ENCODE peak calls at places on chromosomes 3 and 15, in six cellular contexts. F is Panc1, U is lower lobe of right lung, C is tibial nerve, N is suprapubic skin, B is hepatocyte. H is an unnamed sample. For H3K4me1 and H3K36me3, the result is how much of the 10 kb centered on the place peaks cover.

GRCh38 chr3:111808439-111808838 is 50.6 kb upstream of the PHLDB2 start:
- DNase-seq in F (no peak), U (no peak), C (no peak), N (no peak), B (no peak), H (no peak)

GRCh38 chr15:40282870-40283614 is at the start of gene ANKRD63:
- DNase-seq in F (no peak), U (no peak), C (no peak), N (no peak), B (no peak), H (no peak)

GRCh38 chr3:32021748-32022147 is 40.2 kb downstream of the ZNF860 start:
- DNase-seq in F (no peak), U (no peak), C (no peak), N (no peak), B (no peak), H (no peak)

GRCh38 chr3:160279657-160280056 is 54.4 kb downstream of the C3orf80 start:
- DNase-seq in F (no peak), U (no peak), C (no peak), N (no peak), B (no peak), H (no peak)

GRCh38 chr3:144557515-144557914 is 585.9 kb downstream of the DIPK2A start:
- DNase-seq in F (no peak), U (no peak), C (no peak), N (no peak), B (no peak), H (no peak)

GRCh38 chr3:67898916-67899315 is 244.5 kb upstream of the SUCLG2 start:
- DNase-seq in F (no peak), U (no peak), C (no peak), N (no peak), B (no peak), H (no peak)

GRCh38 chr3:143832433-143832832 is 15.8 kb downstream of the SLC9A9 start:
- DNase-seq in F (no peak), U (no peak), C (no peak), N (no peak), B (no peak), H (no peak)

GRCh38 chr3:103002447-103002846 is 567.6 kb downstream of the ZPLD1 start:
- DNase-seq in F (no peak), U (no peak), C (no peak), N (no peak), B (no peak), H (no peak)

GRCh38 chr15:89206908-89207331 is 14.5 kb downstream of the RLBP1 start:
- DNase-seq in F (peak), U (peak), C (peak), N (peak), B (peak), H (peak)

GRCh38 chr15:84598993-84599392 is 1.8 kb upstream of the ZSCAN2 start:
- DNase-seq in F (no peak), U (no peak), C (peak), N (no peak), B (peak), H (no peak)

GRCh38 chr3:158486200-158486599 is 84.8 kb upstream of the MLF1 start:
- DNase-seq in F (no peak), U (no peak), C (no peak), N (no peak), B (no peak), H (no peak)

GRCh38 chr15:60379466-60380274 is 18.1 kb downstream of the ANXA2 start:
- DNase-seq in F (no peak), U (no peak), C (no peak), N (no peak), B (peak), H (no peak)

GRCh38 chr3:52469001-52469400 is 13.6 kb downstream of the NISCH start:
- DNase-seq in F (no peak), U (no peak), C (no peak), N (no peak), B (no peak), H (no peak)

GRCh38 chr3:178384302-178384939 is 151.8 kb upstream of the KCNMB2 start:
- DNase-seq in F (no peak), U (no peak), C (no peak), N (no peak), B (no peak), H (no peak)

GRCh38 chr3:78268716-78269668 is 1229.1 kb downstream of the ROBO2 start:
- DNase-seq in F (no peak), U (no peak), C (no peak), N (no peak), B (no peak), H (no peak)

GRCh38 chr3:5165698-5166097 is 21.8 kb upstream of the EDEM1 start:
- DNase-seq in F (no peak), U (no peak), C (no peak), N (no peak), B (no peak), H (no peak)

GRCh38 chr3:134597390-134597975 is 53.3 kb downstream of the KY start:
- DNase-seq in F (no peak), U (no peak), C (no peak), N (no peak), B (no peak), H (no peak)

GRCh38 chr3:133831966-133832801 is 26.6 kb downstream of the SRPRB start:
- DNase-seq in F (no peak), U (no peak), C (no peak), N (no peak), B (no peak), H (no peak)

GRCh38 chr15:53811530-53811929 is 52.1 kb upstream of the WDR72 start:
- DNase-seq in F (no peak), U (no peak), C (no peak), N (no peak), B (peak), H (no peak)

GRCh38 chr3:151219056-151219455 is 16.0 kb upstream of the GPR171 start:
- DNase-seq in F (no peak), U (no peak), C (no peak), N (no peak), B (no peak), H (no peak)

GRCh38 chr3:67700596-67700995 is 46.2 kb upstream of the SUCLG2 start:
- DNase-seq in F (no peak), U (no peak), C (no peak), N (no peak), B (no peak), H (no peak)

GRCh38 chr3:108297636-108298035 is 1.3 kb downstream of the HHLA2 start:
- DNase-seq in F (no peak), U (no peak), C (no peak), N (no peak), B (peak), H (no peak)

GRCh38 chr3:15331606-15332404 is 581 bp downstream of the SH3BP5 start:
- DNase-seq in F (no peak), U (peak), C (peak), N (no peak), B (no peak), H (peak)

GRCh38 chr3:13482106-13482690 is 2.1 kb downstream of the HDAC11 start:
- DNase-seq in F (no peak), U (peak), C (no peak), N (no peak), B (no peak), H (peak)

GRCh38 chr3:62011667-62012066 is 361.7 kb downstream of the FEZF2 start:
- DNase-seq in F (no peak), U (no peak), C (no peak), N (no peak), B (peak), H (no peak)

GRCh38 chr15:44215594-44215993 is 20.5 kb upstream of the FRMD5 start:
- DNase-seq in F (peak), U (no peak), C (no peak), N (no peak), B (no peak), H (no peak)

GRCh38 chr3:101685050-101685400 is 1.5 kb downstream of the RPL24 start:
- DNase-seq in F (no peak), U (no peak), C (no peak), N (no peak), B (no peak), H (no peak)

GRCh38 chr3:101690972-101691371 is 4.5 kb upstream of the RPL24 start:
- DNase-seq in F (no peak), U (no peak), C (no peak), N (no peak), B (no peak), H (no peak)

GRCh38 chr3:101685870-101686307 is 629 bp downstream of the RPL24 start:
- DNase-seq in F (no peak), U (no peak), C (no peak), N (no peak), B (peak), H (no peak)

GRCh38 chr3:101689291-101689690 is 2.8 kb upstream of the RPL24 start:
- DNase-seq in F (no peak), U (no peak), C (no peak), N (no peak), B (no peak), H (no peak)

GRCh38 chr3:101687142-101687931 is 819 bp upstream of the RPL24 start:
- DNase-seq in F (no peak), U (no peak), C (no peak), N (no peak), B (no peak), H (no peak)
- H3K4me1 ChIP-seq in F (under half), U (half or more), C (under half), N (under half), B (under half), H (under half)

GRCh38 chr15:101662203-101662602 is 10.0 kb upstream of the TM2D3 start:
- DNase-seq in F (no peak), U (no peak), C (no peak), N (no peak), B (no peak), H (no peak)

GRCh38 chr15:101660005-101660404 is 7.8 kb upstream of the TM2D3 start:
- DNase-seq in F (no peak), U (no peak), C (no peak), N (no peak), B (no peak), H (no peak)

GRCh38 chr15:101669744-101670143 is 17.6 kb upstream of the TM2D3 start:
- DNase-seq in F (no peak), U (no peak), C (no peak), N (no peak), B (no peak), H (no peak)

GRCh38 chr15:101664303-101664913 is 12.2 kb upstream of the TM2D3 start:
- DNase-seq in F (no peak), U (no peak), C (no peak), N (no peak), B (no peak), H (no peak)
- TF ChIP-seq CTCF in F (peak), U (no peak), C (no peak), N (no peak), B (peak), H (no peak)

DNA sequence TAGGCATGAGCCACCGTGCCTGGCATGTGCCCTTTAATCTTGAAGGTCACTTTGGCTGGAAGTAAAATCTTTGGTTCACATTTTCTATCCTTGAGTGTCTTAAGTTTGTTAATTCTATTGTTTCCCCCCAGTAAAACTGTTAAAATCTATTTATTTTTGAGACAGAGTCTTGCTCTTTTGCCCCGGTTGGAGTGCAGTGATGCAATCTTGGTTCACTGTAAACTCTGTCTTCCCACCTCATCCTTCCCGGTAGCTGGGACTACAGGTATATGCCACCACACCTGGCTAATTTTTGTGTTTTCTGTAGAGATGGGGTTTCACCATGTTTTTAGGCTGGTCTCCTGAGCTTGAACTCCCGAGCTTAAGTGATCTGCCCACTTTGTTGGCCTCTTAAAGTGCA is 7.7 kb downstream of the PPP4R2 start:
- DNase-seq in F (no peak), U (no peak), C (no peak), N (no peak), B (no peak), H (no peak)
- H3K36me3 ChIP-seq in F (under half), U (half or more), C (under half), N (under half), B (under half), H (under half)

GRCh38 chr15:93250212-93250611 is 161.2 kb upstream of the RGMA start:
- DNase-seq in F (no peak), U (no peak), C (no peak), N (no peak), B (no peak), H (no peak)
- H3K4me1 ChIP-seq in F (under half), U (under half), C (under half), N (under half), B (under half), H (under half)

GRCh38 chr15:47963265-47963664 is 157.5 kb upstream of the SLC24A5 start:
- DNase-seq in F (no peak), U (no peak), C (no peak), N (no peak), B (no peak), H (no peak)
- TF ChIP-seq CTCF in F (no peak), U (no peak), C (no peak), N (no peak), B (no peak), H (no peak)

H was measured in psoas muscle.